ENCODE peak calls at places on chromosomes 13 and 19, in eight cellular contexts. B is transverse colon, H is Peyer's patch, W is tibial artery, S is H9, M is colonic mucosa, Q is AG04450, N is A549. J is an unnamed sample.

GRCh38 chr13:75178436-75178835 is 303.5 kb downstream of the TBC1D4 start:
- DNase-seq in B (no peak), H (no peak), W (no peak), S (no peak), M (no peak), Q (no peak), N (no peak), J (no peak)

GRCh38 chr13:43374621-43375020 is 351.2 kb downstream of the DNAJC15 start:
- DNase-seq in B (no peak), H (no peak), W (no peak), S (no peak), M (no peak), Q (no peak), N (no peak), J (no peak)

GRCh38 chr19:55368701-55369563 is 1.3 kb downstream of the IL11 start:
- DNase-seq in B (no peak), H (no peak), W (no peak), S (peak; percentile 53), M (no peak), Q (no peak), N (no peak), J (no peak)

GRCh38 chr19:33465834-33466233 is 55.8 kb downstream of the PEPD start:
- DNase-seq in B (no peak), H (no peak), W (no peak), S (no peak), M (no peak), Q (no peak), N (no peak), J (no peak)

GRCh38 chr13:53151692-53152421 is 123.2 kb downstream of the OLFM4 start:
- DNase-seq in B (peak; percentile 44), H (peak; percentile 62), W (no peak), S (peak; percentile 78), M (peak; percentile 60), Q (no peak), N (peak; percentile 1), J (no peak)

GRCh38 chr19:46967578-46968018 is 52.0 kb upstream of the NPAS1 start:
- DNase-seq in B (peak; percentile 74), H (peak; percentile 82), W (no peak), S (no peak), M (peak; percentile 68), Q (no peak), N (no peak), J (no peak)

GRCh38 chr19:53883231-53883661 is 1.2 kb downstream of the PRKCG start:
- DNase-seq in B (no peak), H (no peak), W (no peak), S (no peak), M (no peak), Q (no peak), N (no peak), J (no peak)

GRCh38 chr13:73450583-73450982 is 391.8 kb downstream of the KLF5 start:
- DNase-seq in B (no peak), H (no peak), W (no peak), S (no peak), M (no peak), Q (no peak), N (no peak), J (no peak)

GRCh38 chr19:13038306-13039210 is 43.3 kb downstream of the NFIX start:
- DNase-seq in B (no peak), H (no peak), W (no peak), S (no peak), M (no peak), Q (no peak), N (no peak), J (no peak)

GRCh38 chr13:96252903-96253302 is 163.0 kb downstream of the HS6ST3 start:
- DNase-seq in B (no peak), H (no peak), W (no peak), S (no peak), M (no peak), Q (no peak), N (no peak), J (no peak)

GRCh38 chr19:49114630-49115363 is 627 bp downstream of the LIN7B start:
- DNase-seq in B (peak; percentile 66), H (peak; percentile 81), W (peak; percentile 86), S (peak; percentile 83), M (peak; percentile 69), Q (no peak), N (no peak), J (peak; percentile 88)

GRCh38 chr13:33471182-33471581 is 185.6 kb upstream of the STARD13 start:
- DNase-seq in B (no peak), H (no peak), W (no peak), S (no peak), M (no peak), Q (no peak), N (no peak), J (no peak)

GRCh38 chr19:47068876-47069406 is 20.5 kb upstream of the TMEM160 start:
- DNase-seq in B (no peak), H (no peak), W (no peak), S (no peak), M (no peak), Q (no peak), N (no peak), J (no peak)

GRCh38 chr19:10565567-10566407 is at the start of gene KRI1:
- DNase-seq in B (peak; percentile 99), H (peak; percentile 100), W (peak; percentile 99), S (peak; percentile 97), M (peak; percentile 99), Q (peak; percentile 93), N (peak; percentile 90), J (peak; percentile 100)
- TF ChIP-seq CTCF in B (peak; percentile 85), H (peak; percentile 64), W (peak; percentile 13), S (peak; percentile 56), M (no peak), Q (no peak), N (no peak), J (peak; percentile 63)

GRCh38 chr19:17357078-17357666 is 19.8 kb downstream of the GTPBP3 start:
- DNase-seq in B (no peak), H (no peak), W (no peak), S (no peak), M (no peak), Q (no peak), N (no peak), J (no peak)

GRCh38 chr19:17351815-17352435 is 14.6 kb downstream of the GTPBP3 start:
- DNase-seq in B (no peak), H (no peak), W (no peak), S (no peak), M (no peak), Q (no peak), N (no peak), J (no peak)

GRCh38 chr19:17348700-17349099 is 11.3 kb downstream of the GTPBP3 start:
- DNase-seq in B (no peak), H (no peak), W (peak; percentile 82), S (peak; percentile 86), M (no peak), Q (no peak), N (peak; percentile 43), J (peak; percentile 85)

GRCh38 chr19:17353386-17353785 is 16.0 kb downstream of the GTPBP3 start:
- DNase-seq in B (no peak), H (no peak), W (no peak), S (no peak), M (no peak), Q (no peak), N (no peak), J (no peak)

GRCh38 chr19:17352608-17353280 is 15.4 kb downstream of the GTPBP3 start:
- DNase-seq in B (no peak), H (no peak), W (no peak), S (no peak), M (no peak), Q (no peak), N (no peak), J (no peak)
- H3K9me3 ChIP-seq in B (no peaks in the 10 kb centered on the region), H (no peaks in the 10 kb centered on the region), W (no peaks in the 10 kb centered on the region), S (no peaks in the 10 kb centered on the region), M (no peaks in the 10 kb centered on the region), Q (no peaks in the 10 kb centered on the region), N (no peaks in the 10 kb centered on the region), J (no peaks in the 10 kb centered on the region)

DNA sequence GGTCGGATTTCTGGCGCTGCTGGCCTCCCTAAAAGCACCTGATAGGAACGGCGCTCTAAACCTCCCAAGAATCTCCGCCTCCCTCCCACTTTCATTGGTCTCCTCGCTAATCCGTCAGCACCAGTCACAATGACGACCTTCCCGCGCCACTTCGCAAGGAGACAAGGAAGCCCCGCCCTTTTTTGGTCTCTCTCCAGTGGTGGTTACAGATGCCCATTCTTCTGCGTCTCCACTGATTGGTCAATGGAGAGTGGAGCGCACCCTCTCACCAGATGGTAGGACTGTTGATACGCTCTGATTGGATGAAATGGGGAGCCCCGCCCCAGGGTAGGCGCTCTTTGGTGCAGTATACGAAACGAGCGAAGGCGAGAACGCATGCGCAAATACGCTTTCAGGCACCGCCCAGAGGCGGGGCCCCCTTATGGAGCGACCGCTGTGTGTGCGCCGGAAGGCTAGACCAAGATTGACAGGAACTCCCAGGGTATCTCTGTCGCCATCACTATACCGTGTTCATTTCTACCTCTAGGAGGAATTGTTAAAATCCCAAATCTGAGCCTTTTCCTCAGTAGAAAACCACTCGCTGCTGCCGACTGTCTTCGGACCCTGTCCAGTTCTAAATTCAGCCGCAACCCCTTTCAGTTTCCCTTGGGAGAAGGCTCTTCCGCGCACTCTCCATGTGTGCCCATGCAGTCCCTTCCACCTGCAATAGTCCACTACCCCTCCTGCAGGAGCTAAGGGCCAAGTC is 617 bp upstream of the HNRNPL start:
- DNase-seq in B (peak; percentile 99), H (peak; percentile 100), W (peak; percentile 100), S (peak; percentile 100), M (peak; percentile 100), Q (peak; percentile 100), N (peak; percentile 100), J (peak; percentile 99)
- TF ChIP-seq CTCF in B (peak; percentile 74), H (peak; percentile 55), W (peak; percentile 37), S (peak; percentile 33), M (no peak), Q (peak; percentile 23), N (no peak), J (no peak)

GRCh38 chr19:24140099-24140498 is 53.1 kb downstream of the ZNF254 start:
- DNase-seq in B (no peak), H (no peak), W (no peak), S (no peak), M (no peak), Q (peak; percentile 83), N (no peak), J (no peak)
- H3K9me3 ChIP-seq in B (peaks cover 76% of the 10 kb centered on the region), H (peaks cover 42% of the 10 kb centered on the region), W (peaks cover 95% of the 10 kb centered on the region), S (no peaks in the 10 kb centered on the region), M (peaks cover 10% of the 10 kb centered on the region), Q (peaks cover 43% of the 10 kb centered on the region), N (peaks cover 79% of the 10 kb centered on the region), J (peaks cover 100% of the 10 kb centered on the region)

GRCh38 chr19:2055871-2056809 is 5.1 kb upstream of the MKNK2 start:
- DNase-seq in B (peak; percentile 74), H (peak; percentile 82), W (peak; percentile 82), S (no peak), M (peak; percentile 73), Q (no peak), N (no peak), J (peak; percentile 86)
- TF ChIP-seq CTCF in B (no peak), H (no peak), W (no peak), S (no peak), M (no peak), Q (no peak), N (peak; percentile 13), J (no peak)

J was measured in spleen.